ENCODE peak calls at places on chromosomes 7 and 10, in four cellular contexts. U is IMR-90, E is SK-N-SH, O is K562. A is an unnamed sample.

GRCh38 chr10:6171891-6172354 is 30.8 kb upstream of the PFKFB3 start:
- DNase-seq in U (peak; percentile 96), E (no peak), O (no peak), A (no peak)

GRCh38 chr7:1654738-1655490 is 15.2 kb upstream of the ELFN1 start:
- DNase-seq in U (no peak), E (no peak), O (no peak), A (no peak)

GRCh38 chr10:97612386-97612785 is 20.9 kb downstream of the MORN4 start:
- DNase-seq in U (peak; percentile 55), E (peak; percentile 45), O (peak; percentile 39), A (peak; percentile 85)

GRCh38 chr7:94394399-94395140 is at the start of gene COL1A2:
- DNase-seq in U (peak; percentile 99), E (peak; percentile 30), O (peak; percentile 19), A (no peak)

GRCh38 chr7:8260871-8261707 is 878 bp downstream of the ICA1 start:
- DNase-seq in U (no peak), E (peak; percentile 74), O (peak; percentile 26), A (peak; percentile 24)

GRCh38 chr7:144854839-144855424 is 19.1 kb upstream of the TPK1 start:
- DNase-seq in U (no peak), E (peak; percentile 47), O (peak; percentile 39), A (peak; percentile 52)

GRCh38 chr7:138665249-138665648 is 35.9 kb downstream of the SVOPL start:
- DNase-seq in U (no peak), E (no peak), O (no peak), A (no peak)

GRCh38 chr7:93011351-93012294 is 106.2 kb downstream of the SAMD9 start:
- DNase-seq in U (peak; percentile 99), E (no peak), O (no peak), A (no peak)

GRCh38 chr10:93595378-93596288 is 5.4 kb downstream of the RBP4 start:
- DNase-seq in U (no peak), E (no peak), O (no peak), A (no peak)

GRCh38 chr10:66747451-66747850 is 178.4 kb upstream of the LRRTM3 start:
- DNase-seq in U (peak; percentile 85), E (no peak), O (no peak), A (no peak)

GRCh38 chr10:79904671-79905321 is 44.1 kb downstream of the SFTPD start:
- DNase-seq in U (peak; percentile 41), E (peak; percentile 71), O (peak; percentile 12), A (peak; percentile 18)

GRCh38 chr7:30312186-30312585 is 27.8 kb downstream of the ZNRF2 start:
- DNase-seq in U (no peak), E (no peak), O (no peak), A (no peak)

GRCh38 chr7:112995091-112995824 is 91.4 kb downstream of the GPR85 start:
- DNase-seq in U (peak; percentile 73), E (no peak), O (no peak), A (no peak)
- TF ChIP-seq RFX5 in U (no peak), E (no peak), O (no peak), A (no peak)

DNA sequence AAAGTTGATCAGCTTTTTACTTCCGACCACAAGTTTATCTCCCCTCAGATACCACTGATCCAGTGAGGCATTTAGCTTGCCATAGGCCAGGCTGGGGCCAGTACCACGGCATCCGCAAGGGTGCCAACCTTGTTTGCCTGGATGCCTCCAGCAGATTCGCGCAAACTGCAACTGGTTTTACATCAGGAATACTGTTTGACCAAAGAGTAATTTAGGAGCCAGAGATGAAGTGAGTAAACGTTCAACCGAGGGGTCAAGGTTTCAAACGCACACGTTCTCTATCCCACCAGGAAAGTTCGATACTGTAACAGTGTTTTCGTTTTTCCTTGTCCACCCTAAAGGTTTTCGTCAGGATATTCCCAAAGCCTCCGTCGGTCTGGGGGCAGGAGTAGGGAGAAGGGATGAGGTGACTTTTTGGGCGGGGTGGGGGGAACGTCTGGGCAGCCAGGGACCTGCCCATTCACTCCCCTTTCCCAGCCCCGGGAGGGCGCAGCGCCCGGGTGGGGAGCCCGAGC is at the start of gene MDFIC:
- DNase-seq in U (no peak), E (peak; percentile 21), O (no peak), A (peak; percentile 72)
- TF ChIP-seq RFX5 in U (no peak), E (peak; percentile 70), O (no peak), A (peak; percentile 90)

GRCh38 chr7:140674356-140674800 is 1.6 kb downstream of the ADCK2 start:
- DNase-seq in U (no peak), E (no peak), O (no peak), A (no peak)
- TF ChIP-seq RFX5 in U (no peak), E (no peak), O (no peak), A (no peak)

DNA sequence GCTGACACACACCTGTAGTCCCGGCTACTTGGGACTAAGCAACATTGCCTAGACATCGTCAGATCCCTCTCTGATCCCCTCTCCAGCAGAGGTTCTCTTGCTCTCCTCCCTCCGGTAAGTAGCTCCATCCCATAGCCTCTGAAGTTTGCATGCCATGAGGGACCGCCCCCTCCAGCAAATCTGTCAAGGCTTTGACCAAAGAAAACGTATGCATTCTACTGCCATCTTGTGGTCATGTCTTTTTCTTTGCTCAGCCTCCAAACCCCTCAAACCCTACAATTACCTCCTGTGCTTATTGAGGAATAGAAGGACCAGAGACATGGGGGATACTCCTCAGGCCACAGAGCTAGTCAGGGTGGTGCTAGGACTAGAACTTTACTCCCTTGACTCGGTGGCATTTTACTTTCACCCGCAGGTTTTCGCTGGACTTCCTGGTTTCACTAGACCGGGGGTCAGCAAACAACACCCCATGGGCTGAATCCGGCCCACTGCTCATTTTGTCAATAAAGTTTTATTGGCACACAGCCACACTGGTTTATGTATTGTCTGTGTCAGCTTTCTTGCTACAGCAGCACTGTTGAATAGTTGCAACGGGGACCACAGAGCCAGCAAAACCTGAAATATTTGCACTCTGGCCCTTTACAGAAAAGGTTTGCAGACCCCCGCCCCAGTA is 202.6 kb upstream of the FOXK1 start:
- DNase-seq in U (peak; percentile 16), E (peak; percentile 80), O (peak; percentile 64), A (peak; percentile 79)
- TF ChIP-seq RFX5 in U (no peak), E (no peak), O (no peak), A (no peak)

GRCh38 chr7:101604331-101604933 is 24.7 kb downstream of the MYL10 start:
- DNase-seq in U (no peak), E (no peak), O (no peak), A (no peak)

GRCh38 chr7:101605611-101606010 is 23.5 kb downstream of the MYL10 start:
- DNase-seq in U (no peak), E (no peak), O (no peak), A (no peak)

GRCh38 chr7:101602484-101603241 is 26.4 kb downstream of the MYL10 start:
- DNase-seq in U (peak; percentile 67), E (peak; percentile 94), O (peak; percentile 88), A (peak; percentile 72)

GRCh38 chr7:101608772-101609713 is 20.1 kb downstream of the MYL10 start:
- DNase-seq in U (no peak), E (no peak), O (no peak), A (no peak)

DNA sequence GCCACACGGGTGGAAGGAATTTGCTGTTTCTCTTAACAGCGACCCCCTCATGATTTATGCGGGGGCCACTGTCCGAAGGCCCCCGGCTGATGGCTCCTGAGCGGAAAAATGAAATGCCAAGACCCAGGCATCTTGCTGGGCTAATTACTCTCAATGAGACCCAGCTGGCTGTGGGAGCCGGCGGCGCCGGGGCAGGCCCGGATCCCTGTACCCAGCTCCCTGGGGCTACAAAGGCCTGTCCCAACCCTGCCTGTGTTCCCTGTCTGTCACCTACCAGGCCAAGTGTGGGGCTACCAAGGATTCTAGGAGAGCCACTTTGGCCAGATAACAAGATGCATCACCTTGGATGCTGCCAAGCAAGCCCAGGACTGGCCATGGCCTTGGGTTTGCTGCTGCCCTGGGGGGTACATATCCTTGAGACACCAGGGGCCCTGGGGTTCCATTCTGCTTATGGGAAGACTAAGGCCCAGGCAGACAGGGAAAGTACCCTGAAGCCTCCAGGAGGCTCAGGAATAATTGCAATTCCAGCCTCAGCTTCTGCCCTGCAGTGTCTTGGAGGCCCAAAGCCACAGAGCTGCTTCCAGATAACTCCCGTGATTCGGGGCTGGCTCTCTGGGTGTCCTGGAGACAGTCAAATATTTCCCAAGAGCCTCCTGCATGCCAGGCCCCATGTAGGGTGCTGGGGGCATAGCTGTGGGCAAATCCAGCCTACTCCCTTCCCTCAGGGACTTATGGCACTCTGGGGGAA is 22.7 kb downstream of the MYL10 start:
- DNase-seq in U (no peak), E (no peak), O (no peak), A (no peak)
- TF ChIP-seq RFX5 in U (no peak), E (no peak), O (no peak), A (no peak)

A was measured in A549.